ENCODE peak calls at places on chromosomes 3 and 15, in eight cellular contexts. A is K562, N is fibroblast of lung, Q is GM23248, J is neural progenitor cell, V is mammary epithelial cell, F is PC-3, D is MM.1S. B is an unnamed sample.

GRCh38 chr3:17629400-17629799 is 113.0 kb downstream of the TBC1D5 start:
- DNase-seq in A (no peak), N (no peak), Q (peak), J (no peak), V (no peak), F (no peak), D (no peak), B (no peak)

GRCh38 chr3:149367021-149367840 is 10.2 kb downstream of the TM4SF1 start:
- DNase-seq in A (no peak), N (no peak), Q (peak), J (no peak), V (peak), F (peak), D (no peak), B (no peak)

GRCh38 chr15:41866263-41866703 is 27.6 kb downstream of the SPTBN5 start:
- DNase-seq in A (peak), N (no peak), Q (no peak), J (peak), V (no peak), F (no peak), D (no peak), B (no peak)

GRCh38 chr15:84961114-84961452 is 20.6 kb upstream of the PDE8A start:
- DNase-seq in A (peak), N (peak), Q (peak), J (no peak), V (peak), F (peak), D (no peak), B (no peak)

GRCh38 chr15:36079021-36079420 is 500.4 kb upstream of the CDIN1 start:
- DNase-seq in A (no peak), N (no peak), Q (no peak), J (no peak), V (no peak), F (no peak), D (no peak), B (no peak)

GRCh38 chr3:64575211-64575844 is 112.5 kb downstream of the ADAMTS9 start:
- DNase-seq in A (peak), N (peak), Q (peak), J (peak), V (peak), F (peak), D (peak), B (peak)

GRCh38 chr3:64056616-64057165 is 33.4 kb upstream of the PSMD6 start:
- DNase-seq in A (no peak), N (no peak), Q (peak), J (no peak), V (peak), F (peak), D (no peak), B (no peak)

GRCh38 chr15:61228025-61228901 is 839 bp downstream of the RORA start:
- DNase-seq in A (no peak), N (peak), Q (peak), J (peak), V (no peak), F (peak), D (peak), B (no peak)

GRCh38 chr15:71201471-71201870 is 86.2 kb downstream of the THSD4 start:
- DNase-seq in A (no peak), N (peak), Q (no peak), J (no peak), V (no peak), F (no peak), D (no peak), B (no peak)

GRCh38 chr3:39090922-39091321 is 16.5 kb downstream of the GORASP1 start:
- DNase-seq in A (no peak), N (peak), Q (no peak), J (no peak), V (peak), F (no peak), D (peak), B (no peak)

GRCh38 chr15:57376695-57377477 is 581 bp downstream of the CGNL1 start:
- DNase-seq in A (no peak), N (no peak), Q (peak), J (peak), V (peak), F (no peak), D (no peak), B (no peak)

GRCh38 chr15:70318594-70318993 is 220.9 kb upstream of the TLE3 start:
- DNase-seq in A (no peak), N (no peak), Q (peak), J (no peak), V (no peak), F (no peak), D (no peak), B (no peak)

GRCh38 chr3:52374173-52374572 is 58.1 kb downstream of the DNAH1 start:
- DNase-seq in A (no peak), N (no peak), Q (no peak), J (no peak), V (no peak), F (peak), D (no peak), B (no peak)

GRCh38 chr15:60006808-60007346 is 2.8 kb downstream of the FOXB1 start:
- DNase-seq in A (no peak), N (no peak), Q (no peak), J (peak), V (no peak), F (no peak), D (no peak), B (no peak)

GRCh38 chr3:23493846-23494245 is 290.7 kb downstream of the UBE2E2 start:
- DNase-seq in A (no peak), N (no peak), Q (peak), J (no peak), V (no peak), F (no peak), D (no peak), B (no peak)

GRCh38 chr3:86988235-86988634 is 2.7 kb downstream of the VGLL3 start:
- DNase-seq in A (no peak), N (peak), Q (peak), J (no peak), V (peak), F (peak), D (no peak), B (no peak)

GRCh38 chr15:86139828-86140227 is 60.2 kb downstream of the AGBL1 start:
- DNase-seq in A (peak), N (no peak), Q (no peak), J (peak), V (no peak), F (no peak), D (no peak), B (peak)

GRCh38 chr15:82680200-82681102 is 29.2 kb downstream of the AP3B2 start:
- DNase-seq in A (peak), N (no peak), Q (no peak), J (peak), V (peak), F (peak), D (peak), B (no peak)

GRCh38 chr3:100210777-100211145 is 50.0 kb upstream of the TBC1D23 start:
- DNase-seq in A (no peak), N (peak), Q (peak), J (no peak), V (peak), F (no peak), D (peak), B (peak)

GRCh38 chr3:141998674-141999290 is 122.3 kb downstream of the ATP1B3 start:
- DNase-seq in A (no peak), N (peak), Q (peak), J (no peak), V (peak), F (peak), D (peak), B (no peak)

GRCh38 chr3:81622395-81622794 is 139.1 kb downstream of the GBE1 start:
- DNase-seq in A (no peak), N (no peak), Q (peak), J (no peak), V (no peak), F (no peak), D (no peak), B (no peak)

GRCh38 chr3:134852893-134853351 is 57.9 kb downstream of the EPHB1 start:
- DNase-seq in A (no peak), N (no peak), Q (no peak), J (no peak), V (no peak), F (no peak), D (peak), B (peak)

GRCh38 chr15:96273317-96274086 is 57.0 kb upstream of the NR2F2 start:
- DNase-seq in A (peak), N (peak), Q (peak), J (no peak), V (peak), F (peak), D (no peak), B (peak)

GRCh38 chr3:41593760-41594159 is 368.1 kb downstream of the ULK4 start:
- DNase-seq in A (no peak), N (no peak), Q (no peak), J (no peak), V (no peak), F (no peak), D (no peak), B (no peak)

GRCh38 chr3:196914866-196915265 is 27.5 kb downstream of the NCBP2 start:
- DNase-seq in A (no peak), N (no peak), Q (no peak), J (no peak), V (no peak), F (no peak), D (no peak), B (no peak)

GRCh38 chr3:172216843-172217404 is 177.5 kb downstream of the FNDC3B start:
- DNase-seq in A (no peak), N (no peak), Q (no peak), J (no peak), V (no peak), F (no peak), D (no peak), B (no peak)

GRCh38 chr15:50107591-50108408 is 11.2 kb downstream of the ATP8B4 start:
- DNase-seq in A (no peak), N (no peak), Q (no peak), J (no peak), V (no peak), F (no peak), D (peak), B (no peak)

GRCh38 chr15:98451268-98451667 is 197.1 kb upstream of the IGF1R start:
- DNase-seq in A (no peak), N (no peak), Q (no peak), J (no peak), V (no peak), F (no peak), D (no peak), B (no peak)

GRCh38 chr15:55587321-55588069 is 650 bp downstream of the PYGO1 start:
- DNase-seq in A (peak), N (peak), Q (peak), J (peak), V (peak), F (peak), D (peak), B (peak)

GRCh38 chr3:167895684-167896083 is 160.2 kb downstream of the SERPINI1 start:
- DNase-seq in A (no peak), N (no peak), Q (no peak), J (peak), V (no peak), F (no peak), D (no peak), B (no peak)

GRCh38 chr15:77010842-77011241 is 15.9 kb downstream of the PSTPIP1 start:
- DNase-seq in A (no peak), N (no peak), Q (no peak), J (no peak), V (no peak), F (no peak), D (no peak), B (no peak)

GRCh38 chr3:72590732-72591192 is 257.5 kb downstream of the SHQ1 start:
- DNase-seq in A (no peak), N (no peak), Q (no peak), J (peak), V (no peak), F (no peak), D (no peak), B (no peak)

GRCh38 chr15:98501192-98501591 is 147.1 kb upstream of the IGF1R start:
- DNase-seq in A (no peak), N (no peak), Q (no peak), J (no peak), V (no peak), F (no peak), D (no peak), B (no peak)

GRCh38 chr15:99390667-99391066 is 139.4 kb downstream of the LRRC28 start:
- DNase-seq in A (no peak), N (no peak), Q (no peak), J (peak), V (no peak), F (peak), D (no peak), B (no peak)

GRCh38 chr3:117404153-117404552 is 694.6 kb downstream of the TUSC7 start:
- DNase-seq in A (no peak), N (peak), Q (peak), J (no peak), V (no peak), F (no peak), D (no peak), B (no peak)

GRCh38 chr3:117404756-117405155 is 695.2 kb downstream of the TUSC7 start:
- DNase-seq in A (no peak), N (no peak), Q (no peak), J (no peak), V (no peak), F (no peak), D (no peak), B (no peak)

GRCh38 chr3:117400303-117400702 is 690.7 kb downstream of the TUSC7 start:
- DNase-seq in A (no peak), N (no peak), Q (no peak), J (peak), V (no peak), F (no peak), D (no peak), B (no peak)

GRCh38 chr3:117398166-117398954 is 688.8 kb downstream of the TUSC7 start:
- DNase-seq in A (no peak), N (no peak), Q (no peak), J (peak), V (no peak), F (no peak), D (no peak), B (no peak)

GRCh38 chr3:117399311-117400068 is 689.9 kb downstream of the TUSC7 start:
- DNase-seq in A (no peak), N (peak), Q (peak), J (peak), V (no peak), F (no peak), D (no peak), B (no peak)
- H3K4me2 ChIP-seq in A (no peak), N (peak), Q (peak), J (peak), V (no peak), F (no peak), D (no peak), B (no peak)

DNA sequence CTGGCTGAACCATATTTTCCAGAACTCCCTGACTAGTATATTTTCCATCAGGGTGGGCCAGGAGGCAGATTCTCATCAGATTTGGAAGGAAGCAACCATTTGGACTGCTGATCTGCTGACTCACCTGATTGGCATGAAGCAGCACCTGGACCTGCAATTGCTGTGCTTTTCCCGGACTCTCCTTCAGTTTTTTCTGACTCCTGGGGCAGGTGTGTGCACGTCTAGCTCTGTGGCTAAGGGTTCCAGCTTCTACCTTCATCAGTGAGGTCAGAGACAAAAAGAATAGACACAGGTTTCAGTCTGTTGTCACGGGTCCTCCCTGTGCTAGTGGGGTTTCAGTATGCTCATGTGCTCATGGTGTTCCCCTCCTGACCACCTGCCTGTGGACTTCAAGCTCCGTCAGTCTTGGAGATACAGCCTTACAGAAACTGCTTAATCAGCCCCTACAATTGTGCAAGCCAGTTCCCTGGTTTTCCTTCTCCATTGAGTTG is 31.5 kb downstream of the HMCES start:
- DNase-seq in A (no peak), N (no peak), Q (no peak), J (no peak), V (peak), F (peak), D (peak), B (no peak)
- H2AFZ ChIP-seq in A (no peak), N (no peak), Q (no peak), J (no peak), V (peak), F (no peak), D (no peak), B (no peak)

GRCh38 chr15:73367624-73368300 is 996 bp downstream of the HCN4 start:
- DNase-seq in A (no peak), N (no peak), Q (peak), J (peak), V (no peak), F (no peak), D (no peak), B (no peak)
- TF ChIP-seq EZH2 in A (no peak), N (peak), Q (no peak), J (no peak), V (no peak), F (no peak), D (no peak), B (no peak)

GRCh38 chr3:77039606-77040553 is at the start of gene ROBO2:
- DNase-seq in A (peak), N (peak), Q (peak), J (peak), V (peak), F (no peak), D (no peak), B (no peak)
- H3K4me2 ChIP-seq in A (peak), N (peak), Q (peak), J (peak), V (peak), F (peak), D (peak), B (no peak)

GRCh38 chr3:50493623-50494022 is 9.8 kb downstream of the CACNA2D2 start:
- DNase-seq in A (no peak), N (no peak), Q (no peak), J (no peak), V (no peak), F (no peak), D (no peak), B (no peak)

GRCh38 chr3:50494136-50494535 is 9.3 kb downstream of the CACNA2D2 start:
- DNase-seq in A (no peak), N (no peak), Q (no peak), J (no peak), V (no peak), F (no peak), D (no peak), B (no peak)

GRCh38 chr3:50493086-50493485 is 10.3 kb downstream of the CACNA2D2 start:
- DNase-seq in A (peak), N (no peak), Q (no peak), J (no peak), V (no peak), F (no peak), D (no peak), B (no peak)

GRCh38 chr3:50491023-50491422 is 12.4 kb downstream of the CACNA2D2 start:
- DNase-seq in A (no peak), N (no peak), Q (no peak), J (no peak), V (no peak), F (no peak), D (no peak), B (no peak)

GRCh38 chr3:50495609-50496423 is 7.6 kb downstream of the CACNA2D2 start:
- DNase-seq in A (no peak), N (no peak), Q (no peak), J (no peak), V (no peak), F (no peak), D (no peak), B (no peak)
- H2AFZ ChIP-seq in A (no peak), N (no peak), Q (no peak), J (no peak), V (no peak), F (no peak), D (no peak), B (no peak)

DNA sequence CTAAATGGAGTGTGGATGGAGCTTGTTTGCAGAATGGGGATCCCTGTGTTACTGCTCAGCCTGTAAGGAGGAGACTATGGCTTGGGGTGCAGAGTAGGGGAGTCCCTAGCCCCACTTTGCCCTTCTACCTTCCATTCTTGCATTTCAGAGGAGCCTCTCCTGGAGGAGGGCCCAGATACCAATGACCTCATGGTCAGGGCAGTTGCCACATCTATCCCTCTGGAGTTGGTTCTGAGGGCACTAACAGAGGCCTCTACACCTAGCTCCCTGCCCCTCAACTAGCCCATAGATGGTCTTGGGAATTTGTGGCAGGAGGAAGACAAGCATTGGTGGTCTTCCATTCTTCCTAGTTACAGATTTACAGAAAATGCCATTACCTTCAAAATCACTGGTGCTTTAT is 6.1 kb downstream of the SKOR1 start:
- DNase-seq in A (no peak), N (no peak), Q (no peak), J (no peak), V (no peak), F (no peak), D (no peak), B (no peak)
- TF ChIP-seq EZH2 in A (no peak), N (no peak), Q (no peak), J (no peak), V (peak), F (no peak), D (no peak), B (no peak)

DNA sequence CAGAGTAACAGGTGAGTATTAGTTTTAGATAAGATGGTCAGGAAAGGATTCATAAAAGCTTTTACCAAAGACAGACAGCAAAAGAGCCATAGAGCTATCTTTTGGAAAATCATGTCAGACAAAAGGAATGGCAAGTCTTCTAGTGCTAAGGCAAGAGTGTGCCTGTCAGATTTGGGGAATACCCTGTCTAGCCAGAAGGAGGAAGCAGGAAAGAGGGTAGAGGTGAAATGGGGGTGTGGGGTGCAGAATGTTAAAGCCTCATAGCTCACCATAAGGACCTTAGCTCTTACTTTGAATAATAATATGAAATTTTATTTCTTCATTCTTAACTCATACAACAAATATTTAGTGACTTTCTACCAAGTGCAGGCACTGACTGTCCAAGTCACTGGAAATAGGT is 512.1 kb upstream of the ROBO2 start:
- DNase-seq in A (no peak), N (no peak), Q (no peak), J (no peak), V (no peak), F (no peak), D (no peak), B (no peak)
- H3K4me2 ChIP-seq in A (no peak), N (no peak), Q (no peak), J (no peak), V (no peak), F (no peak), D (no peak), B (no peak)